ENCODE peak calls at places on chromosomes 7 and 10, in four cellular contexts. E is cardiac septum, K is T-helper 9 cell, U is GM13976. R is an unnamed sample.

GRCh38 chr7:42678315-42678714 is 233.6 kb downstream of the C7orf25 start:
- DNase-seq in E (no peak), K (no peak), U (no peak), R (no peak)

GRCh38 chr7:8765374-8765773 is 332.0 kb downstream of the NXPH1 start:
- DNase-seq in E (no peak), K (no peak), U (no peak), R (no peak)

GRCh38 chr7:66359656-66360211 is 154.6 kb downstream of the TPST1 start:
- DNase-seq in E (no peak), K (no peak), U (no peak), R (no peak)

GRCh38 chr7:130380121-130380860 is at the start of gene CPA1:
- DNase-seq in E (no peak), K (no peak), U (no peak), R (no peak)

GRCh38 chr10:77537720-77538373 is 99.8 kb downstream of the KCNMA1 start:
- DNase-seq in E (no peak), K (no peak), U (no peak), R (no peak)

GRCh38 chr7:46811529-46811928 is 770.4 kb downstream of the TNS3 start:
- DNase-seq in E (peak), K (no peak), U (no peak), R (peak)

GRCh38 chr7:2241580-2242540 is at the start of the genes MRM2 and NUDT1:
- DNase-seq in E (peak), K (peak), U (peak), R (peak)

GRCh38 chr7:106367018-106367420 is 82.2 kb upstream of the NAMPT start:
- DNase-seq in E (no peak), K (no peak), U (no peak), R (no peak)

GRCh38 chr7:39271386-39271785 is 293.7 kb downstream of the POU6F2 start:
- DNase-seq in E (no peak), K (no peak), U (no peak), R (peak)

GRCh38 chr7:117072620-117073118 is 119.4 kb downstream of the ST7 start:
- DNase-seq in E (no peak), K (no peak), U (no peak), R (no peak)

R was measured in sciatic nerve.